ENCODE peak calls at places on chromosomes 13 and 19, in ten cellular contexts. T is fibroblast of pulmonary artery, I is osteocyte, D is GM10248, R is mammary epithelial cell, E is RWPE1, W is upper lobe of right lung, Y is left ventricle myocardium inferior, K is kidney epithelial cell, L is IMR-90. P is an unnamed sample.

GRCh38 chr13:97367427-97367826 is 66.5 kb upstream of the RAP2A start:
- DNase-seq in T (peak; percentile 56), I (no peak), D (no peak), R (no peak), E (peak; percentile 13), W (no peak), Y (no peak), K (peak; percentile 85), L (peak; percentile 78), P (no peak)

GRCh38 chr19:32748948-32749347 is 29.4 kb downstream of the TDRD12 start:
- DNase-seq in T (no peak), I (no peak), D (no peak), R (no peak), E (no peak), W (no peak), Y (no peak), K (no peak), L (no peak), P (no peak)

GRCh38 chr19:49421878-49422202 is 1.4 kb downstream of the PTH2 start:
- DNase-seq in T (no peak), I (no peak), D (no peak), R (no peak), E (no peak), W (no peak), Y (no peak), K (no peak), L (no peak), P (no peak)

GRCh38 chr19:27796073-27796472 is 1416.9 kb downstream of the UQCRFS1 start:
- DNase-seq in T (no peak), I (no peak), D (no peak), R (no peak), E (no peak), W (no peak), Y (no peak), K (no peak), L (no peak), P (no peak)

GRCh38 chr19:16016226-16017137 is 59.8 kb upstream of the TPM4 start:
- DNase-seq in T (no peak), I (no peak), D (no peak), R (no peak), E (no peak), W (peak; percentile 54), Y (no peak), K (no peak), L (no peak), P (peak; percentile 32)

GRCh38 chr19:50500060-50500752 is 10.8 kb downstream of the JOSD2 start:
- DNase-seq in T (no peak), I (no peak), D (peak; percentile 61), R (no peak), E (no peak), W (no peak), Y (peak; percentile 83), K (no peak), L (no peak), P (peak; percentile 79)

GRCh38 chr19:41626278-41626677 is 596 bp downstream of the CEACAM4 start:
- DNase-seq in T (no peak), I (no peak), D (no peak), R (no peak), E (no peak), W (no peak), Y (no peak), K (no peak), L (no peak), P (no peak)

GRCh38 chr13:34748078-34748477 is 194.0 kb upstream of the NBEA start:
- DNase-seq in T (peak; percentile 99), I (no peak), D (no peak), R (no peak), E (no peak), W (no peak), Y (peak; percentile 21), K (no peak), L (no peak), P (no peak)

GRCh38 chr19:34226036-34226435 is 28.3 kb upstream of the GARRE1 start:
- DNase-seq in T (no peak), I (no peak), D (no peak), R (no peak), E (no peak), W (no peak), Y (no peak), K (no peak), L (no peak), P (no peak)

GRCh38 chr19:10454267-10454666 is 33.9 kb downstream of the PDE4A start:
- DNase-seq in T (no peak), I (no peak), D (no peak), R (no peak), E (no peak), W (no peak), Y (no peak), K (no peak), L (peak; percentile 18), P (no peak)

GRCh38 chr19:31018951-31019350 is 330.3 kb downstream of the TSHZ3 start:
- DNase-seq in T (no peak), I (no peak), D (no peak), R (no peak), E (no peak), W (no peak), Y (no peak), K (no peak), L (no peak), P (no peak)

GRCh38 chr19:3370728-3371591 is 4.6 kb downstream of the NFIC start:
- DNase-seq in T (no peak), I (no peak), D (peak; percentile 65), R (no peak), E (no peak), W (no peak), Y (no peak), K (no peak), L (no peak), P (peak; percentile 74)
- TF ChIP-seq CTCF in T (no peak), I (no peak), D (no peak), R (no peak), E (no peak), W (no peak), Y (no peak), K (no peak), L (no peak), P (no peak)

GRCh38 chr19:48363810-48364563 is at the start of the genes SYNGR4 and TMEM143:
- DNase-seq in T (peak; percentile 100), I (peak; percentile 100), D (peak; percentile 99), R (peak; percentile 99), E (peak; percentile 99), W (peak; percentile 99), Y (peak; percentile 99), K (peak; percentile 97), L (peak; percentile 99), P (peak; percentile 100)

GRCh38 chr19:48361912-48362311 is 1.8 kb downstream of the TMEM143 start:
- DNase-seq in T (no peak), I (no peak), D (no peak), R (no peak), E (no peak), W (no peak), Y (no peak), K (no peak), L (no peak), P (no peak)

GRCh38 chr19:48364564-48365363 is 597 bp downstream of the SYNGR4 start:
- DNase-seq in T (no peak), I (no peak), D (no peak), R (no peak), E (no peak), W (no peak), Y (no peak), K (no peak), L (no peak), P (no peak)

GRCh38 chr19:48362716-48363499 is 832 bp downstream of the TMEM143 start:
- DNase-seq in T (peak; percentile 94), I (peak; percentile 97), D (peak; percentile 89), R (peak; percentile 96), E (peak; percentile 92), W (peak; percentile 98), Y (peak; percentile 97), K (peak; percentile 75), L (peak; percentile 91), P (peak; percentile 92)

DNA sequence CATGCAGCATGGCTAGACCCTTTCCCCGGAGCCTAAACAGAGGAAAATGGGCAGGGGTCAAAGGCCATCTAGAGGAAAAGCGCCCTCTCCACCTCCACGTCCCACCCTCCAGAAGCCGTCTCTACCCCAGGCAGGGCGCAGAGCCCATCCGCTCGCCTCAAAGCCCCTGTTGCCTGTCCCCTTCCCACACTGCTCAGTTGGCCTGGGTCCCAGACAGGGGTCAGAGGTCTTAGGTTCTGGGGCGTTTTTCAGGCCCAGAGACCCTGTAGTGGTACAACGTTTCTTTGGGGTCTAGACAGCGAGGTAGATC is 285 bp downstream of the TMEM143 start:
- DNase-seq in T (no peak), I (no peak), D (no peak), R (no peak), E (no peak), W (no peak), Y (no peak), K (no peak), L (no peak), P (no peak)
- TF ChIP-seq CTCF in T (no peak), I (no peak), D (no peak), R (no peak), E (no peak), W (no peak), Y (no peak), K (no peak), L (no peak), P (no peak)

GRCh38 chr13:58994778-58995177 is 1169.0 kb downstream of the DIAPH3 start:
- DNase-seq in T (peak; percentile 4), I (no peak), D (no peak), R (no peak), E (no peak), W (no peak), Y (no peak), K (no peak), L (no peak), P (no peak)
- TF ChIP-seq CTCF in T (peak; percentile 19), I (peak; percentile 31), D (peak; percentile 10), R (peak; percentile 40), E (no peak), W (no peak), Y (peak; percentile 28), K (peak; percentile 3), L (no peak), P (no peak)

GRCh38 chr19:2230807-2231533 is 5.2 kb downstream of the PLEKHJ1 start:
- DNase-seq in T (no peak), I (no peak), D (no peak), R (no peak), E (no peak), W (no peak), Y (no peak), K (no peak), L (no peak), P (no peak)

GRCh38 chr19:2232286-2233151 is 3.6 kb downstream of the PLEKHJ1 start:
- DNase-seq in T (no peak), I (no peak), D (no peak), R (no peak), E (no peak), W (no peak), Y (no peak), K (no peak), L (no peak), P (no peak)

GRCh38 chr19:2230029-2230531 is 6.0 kb downstream of the PLEKHJ1 start:
- DNase-seq in T (no peak), I (no peak), D (no peak), R (no peak), E (no peak), W (no peak), Y (no peak), K (no peak), L (no peak), P (no peak)

GRCh38 chr19:2233601-2234280 is 2.4 kb downstream of the PLEKHJ1 start:
- DNase-seq in T (no peak), I (no peak), D (no peak), R (no peak), E (no peak), W (no peak), Y (no peak), K (no peak), L (no peak), P (no peak)

GRCh38 chr19:2231621-2232221 is 4.4 kb downstream of the PLEKHJ1 start:
- DNase-seq in T (no peak), I (no peak), D (no peak), R (no peak), E (no peak), W (no peak), Y (no peak), K (no peak), L (no peak), P (no peak)
- TF ChIP-seq CTCF in T (no peak), I (no peak), D (no peak), R (peak; percentile 30), E (no peak), W (no peak), Y (no peak), K (no peak), L (no peak), P (peak; percentile 4)